ENCODE peak calls at places on chromosomes 7 and 10, in nine cellular contexts. One of them, this sample, is unnamed.

GRCh38 chr10:21071001-21071673 is 174.0 kb upstream of the NEBL start:
- DNase-seq in heart left ventricle: no peak
- DNase-seq in HepG2: no peak
- DNase-seq in gastrocnemius medialis: no peak
- DNase-seq in sigmoid colon: no peak
- DNase-seq in GM12892: no peak
- DNase-seq in IMR-90: no peak
- DNase-seq in stomach: no peak
- DNase-seq in A549: no peak
- DNase-seq in this sample: no peak

GRCh38 chr10:61271127-61271780 is 181.9 kb downstream of the TMEM26 start:
- DNase-seq in stomach: no peak
- DNase-seq in gastrocnemius medialis: no peak
- DNase-seq in IMR-90: peak; percentile 84
- DNase-seq in A549: peak; percentile 90
- DNase-seq in sigmoid colon: no peak
- DNase-seq in heart left ventricle: no peak
- DNase-seq in HepG2: peak; percentile 15
- DNase-seq in GM12892: no peak
- DNase-seq in this sample: no peak

GRCh38 chr7:1794888-1795542 is 124.9 kb downstream of the ELFN1 start:
- DNase-seq in IMR-90: no peak
- DNase-seq in sigmoid colon: no peak
- DNase-seq in gastrocnemius medialis: no peak
- DNase-seq in HepG2: peak; percentile 49
- DNase-seq in stomach: no peak
- DNase-seq in heart left ventricle: no peak
- DNase-seq in GM12892: no peak
- DNase-seq in A549: no peak
- DNase-seq in this sample: peak; percentile 33

GRCh38 chr10:118595598-118596425 is at the start of gene PRLHR:
- DNase-seq in HepG2: no peak
- DNase-seq in GM12892: no peak
- DNase-seq in gastrocnemius medialis: no peak
- DNase-seq in heart left ventricle: peak; percentile 29
- DNase-seq in sigmoid colon: no peak
- DNase-seq in stomach: no peak
- DNase-seq in A549: no peak
- DNase-seq in IMR-90: peak; percentile 10
- DNase-seq in this sample: peak; percentile 20

GRCh38 chr10:28250782-28251181 is 52.1 kb downstream of the MPP7 start:
- DNase-seq in gastrocnemius medialis: no peak
- DNase-seq in A549: peak; percentile 12
- DNase-seq in sigmoid colon: no peak
- DNase-seq in IMR-90: peak; percentile 51
- DNase-seq in GM12892: no peak
- DNase-seq in heart left ventricle: no peak
- DNase-seq in stomach: no peak
- DNase-seq in HepG2: peak; percentile 29
- DNase-seq in this sample: peak; percentile 7

GRCh38 chr7:64618785-64619456 is 47.0 kb upstream of the ZNF107 start:
- DNase-seq in A549: peak; percentile 62
- DNase-seq in heart left ventricle: no peak
- DNase-seq in sigmoid colon: no peak
- DNase-seq in GM12892: no peak
- DNase-seq in HepG2: peak; percentile 65
- DNase-seq in stomach: no peak
- DNase-seq in IMR-90: peak; percentile 60
- DNase-seq in gastrocnemius medialis: no peak
- DNase-seq in this sample: peak; percentile 70

GRCh38 chr7:101402081-101402779 is 39.6 kb downstream of the COL26A1 start:
- DNase-seq in gastrocnemius medialis: no peak
- DNase-seq in stomach: no peak
- DNase-seq in sigmoid colon: no peak
- DNase-seq in A549: peak; percentile 71
- DNase-seq in GM12892: no peak
- DNase-seq in IMR-90: peak; percentile 17
- DNase-seq in HepG2: no peak
- DNase-seq in heart left ventricle: no peak
- DNase-seq in this sample: no peak

GRCh38 chr10:28928484-28928883 is 251.2 kb downstream of the BAMBI start:
- DNase-seq in HepG2: peak; percentile 38
- DNase-seq in heart left ventricle: no peak
- DNase-seq in sigmoid colon: no peak
- DNase-seq in gastrocnemius medialis: no peak
- DNase-seq in stomach: no peak
- DNase-seq in GM12892: no peak
- DNase-seq in A549: peak; percentile 48
- DNase-seq in IMR-90: no peak
- DNase-seq in this sample: no peak

GRCh38 chr7:101465576-101466196 is 103.0 kb downstream of the COL26A1 start:
- DNase-seq in A549: no peak
- DNase-seq in stomach: no peak
- DNase-seq in IMR-90: no peak
- DNase-seq in HepG2: no peak
- DNase-seq in GM12892: no peak
- DNase-seq in heart left ventricle: no peak
- DNase-seq in gastrocnemius medialis: no peak
- DNase-seq in sigmoid colon: peak; percentile 37
- DNase-seq in this sample: no peak

GRCh38 chr10:32149257-32149955 is 93.2 kb upstream of the KIF5B start:
- DNase-seq in heart left ventricle: peak; percentile 68
- DNase-seq in A549: peak; percentile 66
- DNase-seq in HepG2: no peak
- DNase-seq in sigmoid colon: peak; percentile 84
- DNase-seq in gastrocnemius medialis: peak; percentile 53
- DNase-seq in GM12892: peak; percentile 59
- DNase-seq in stomach: peak; percentile 31
- DNase-seq in IMR-90: peak; percentile 87
- DNase-seq in this sample: no peak

GRCh38 chr7:69768986-69769595 is 170.8 kb downstream of the AUTS2 start:
- DNase-seq in gastrocnemius medialis: no peak
- DNase-seq in stomach: no peak
- DNase-seq in HepG2: no peak
- DNase-seq in sigmoid colon: no peak
- DNase-seq in GM12892: no peak
- DNase-seq in A549: no peak
- DNase-seq in heart left ventricle: no peak
- DNase-seq in IMR-90: no peak
- DNase-seq in this sample: no peak

DNA sequence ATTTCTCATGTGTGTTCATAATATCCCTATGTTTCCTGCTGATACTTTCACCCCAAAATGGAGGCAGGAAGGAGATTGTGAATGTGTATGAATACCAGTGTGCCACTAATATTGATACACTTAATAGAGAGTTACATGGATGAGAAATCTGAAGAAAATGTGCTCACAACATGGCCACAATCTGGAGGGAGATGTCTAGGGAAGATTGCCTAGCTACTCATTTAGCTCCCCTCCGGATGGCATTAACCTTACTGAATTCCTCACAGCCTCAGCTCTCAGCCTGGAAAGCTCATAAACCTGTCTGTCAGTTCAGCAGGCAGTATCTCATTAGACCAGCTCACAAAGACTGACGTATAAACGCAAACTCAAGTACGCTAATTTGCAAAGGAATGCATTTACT is 23.4 kb upstream of the DMTF1 start:
- DNase-seq in heart left ventricle: no peak
- DNase-seq in HepG2: no peak
- DNase-seq in sigmoid colon: no peak
- DNase-seq in IMR-90: no peak
- DNase-seq in GM12892: no peak
- DNase-seq in A549: no peak
- DNase-seq in gastrocnemius medialis: no peak
- DNase-seq in stomach: no peak
- DNase-seq in this sample: no peak
- TF ChIP-seq POLR2A in heart left ventricle: no peak
- TF ChIP-seq POLR2A in HepG2: no peak
- TF ChIP-seq POLR2A in sigmoid colon: no peak
- TF ChIP-seq POLR2A in IMR-90: no peak
- TF ChIP-seq POLR2A in GM12892: no peak
- TF ChIP-seq POLR2A in A549: no peak
- TF ChIP-seq POLR2A in gastrocnemius medialis: no peak
- TF ChIP-seq POLR2A in stomach: no peak
- TF ChIP-seq POLR2A in this sample: no peak

DNA sequence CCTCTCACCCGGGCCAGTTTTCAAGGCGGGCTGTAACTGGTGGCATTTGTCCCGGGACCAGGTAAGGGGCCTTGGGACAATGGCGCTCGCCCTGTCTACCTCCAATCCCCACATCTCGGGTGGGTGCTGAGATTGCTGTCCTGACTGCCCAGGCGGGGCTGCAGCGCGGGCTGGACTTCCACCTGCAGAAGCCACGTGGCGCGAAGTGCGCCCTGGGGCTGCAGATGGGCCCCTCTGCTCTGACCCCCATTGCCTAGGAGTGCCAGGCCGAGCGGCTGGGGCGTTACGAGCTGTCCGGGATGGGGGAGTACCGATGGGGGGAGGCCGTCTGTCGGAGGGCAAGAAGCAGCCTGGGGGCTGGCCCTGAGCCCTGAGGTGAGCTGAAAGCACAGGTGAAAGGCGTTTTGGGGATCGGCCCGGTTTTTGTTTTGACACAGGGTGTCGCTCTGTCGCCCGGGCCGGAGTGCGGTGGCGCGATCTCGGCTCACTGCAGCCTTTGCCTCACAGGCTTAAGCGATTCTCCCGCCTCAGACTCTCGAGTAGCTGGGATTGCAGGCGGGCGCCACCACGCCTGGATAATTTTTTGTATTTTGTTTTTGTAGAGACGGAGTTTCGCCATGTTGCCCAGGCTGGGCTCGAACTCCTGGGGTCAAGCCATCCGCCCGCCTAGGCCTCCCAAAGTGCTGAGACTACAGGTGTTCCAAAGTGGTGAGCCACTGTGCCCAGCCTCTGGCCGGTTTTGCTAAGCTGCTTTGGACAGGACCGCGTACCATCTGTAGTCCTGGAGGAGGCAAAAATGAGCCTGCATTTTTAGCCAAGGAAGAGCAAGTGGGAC is at the start of gene SFXN2:
- DNase-seq in IMR-90: no peak
- DNase-seq in A549: no peak
- DNase-seq in sigmoid colon: no peak
- DNase-seq in HepG2: no peak
- DNase-seq in heart left ventricle: no peak
- DNase-seq in gastrocnemius medialis: no peak
- DNase-seq in stomach: peak; percentile 49
- DNase-seq in GM12892: peak; percentile 38
- DNase-seq in this sample: peak; percentile 70
- TF ChIP-seq POLR2A in IMR-90: no peak
- TF ChIP-seq POLR2A in A549: peak; percentile 58
- TF ChIP-seq POLR2A in sigmoid colon: no peak
- TF ChIP-seq POLR2A in HepG2: peak; percentile 96
- TF ChIP-seq POLR2A in heart left ventricle: no peak
- TF ChIP-seq POLR2A in gastrocnemius medialis: no peak
- TF ChIP-seq POLR2A in stomach: no peak
- TF ChIP-seq POLR2A in GM12892: peak; percentile 85
- TF ChIP-seq POLR2A in this sample: peak; percentile 74

GRCh38 chr10:14540611-14541010 is 209.9 kb upstream of the FRMD4A start:
- DNase-seq in IMR-90: no peak
- DNase-seq in stomach: no peak
- DNase-seq in gastrocnemius medialis: no peak
- DNase-seq in A549: no peak
- DNase-seq in HepG2: no peak
- DNase-seq in sigmoid colon: no peak
- DNase-seq in heart left ventricle: no peak
- DNase-seq in GM12892: no peak
- DNase-seq in this sample: no peak
- TF ChIP-seq POLR2A in IMR-90: no peak
- TF ChIP-seq POLR2A in stomach: no peak
- TF ChIP-seq POLR2A in gastrocnemius medialis: no peak
- TF ChIP-seq POLR2A in A549: no peak
- TF ChIP-seq POLR2A in HepG2: no peak
- TF ChIP-seq POLR2A in sigmoid colon: no peak
- TF ChIP-seq POLR2A in heart left ventricle: no peak
- TF ChIP-seq POLR2A in GM12892: no peak
- TF ChIP-seq POLR2A in this sample: no peak

GRCh38 chr7:514651-515598 is 4.7 kb downstream of the PDGFA start:
- DNase-seq in A549: no peak
- DNase-seq in IMR-90: no peak
- DNase-seq in GM12892: no peak
- DNase-seq in HepG2: no peak
- DNase-seq in gastrocnemius medialis: peak; percentile 33
- DNase-seq in heart left ventricle: peak; percentile 51
- DNase-seq in stomach: peak; percentile 77
- DNase-seq in sigmoid colon: no peak
- DNase-seq in this sample: no peak

GRCh38 chr7:516216-516605 is 3.4 kb downstream of the PDGFA start:
- DNase-seq in HepG2: no peak
- DNase-seq in stomach: no peak
- DNase-seq in sigmoid colon: no peak
- DNase-seq in heart left ventricle: no peak
- DNase-seq in A549: no peak
- DNase-seq in IMR-90: no peak
- DNase-seq in GM12892: no peak
- DNase-seq in gastrocnemius medialis: no peak
- DNase-seq in this sample: no peak

GRCh38 chr7:517848-518629 is 1.6 kb downstream of the PDGFA start:
- DNase-seq in sigmoid colon: peak; percentile 90
- DNase-seq in IMR-90: peak; percentile 58
- DNase-seq in HepG2: no peak
- DNase-seq in A549: peak; percentile 70
- DNase-seq in stomach: peak; percentile 72
- DNase-seq in heart left ventricle: peak; percentile 72
- DNase-seq in gastrocnemius medialis: peak; percentile 76
- DNase-seq in GM12892: no peak
- DNase-seq in this sample: no peak

GRCh38 chr7:515628-516027 is 4.0 kb downstream of the PDGFA start:
- DNase-seq in GM12892: no peak
- DNase-seq in HepG2: no peak
- DNase-seq in IMR-90: no peak
- DNase-seq in sigmoid colon: no peak
- DNase-seq in gastrocnemius medialis: no peak
- DNase-seq in A549: no peak
- DNase-seq in stomach: no peak
- DNase-seq in heart left ventricle: no peak
- DNase-seq in this sample: no peak

DNA sequence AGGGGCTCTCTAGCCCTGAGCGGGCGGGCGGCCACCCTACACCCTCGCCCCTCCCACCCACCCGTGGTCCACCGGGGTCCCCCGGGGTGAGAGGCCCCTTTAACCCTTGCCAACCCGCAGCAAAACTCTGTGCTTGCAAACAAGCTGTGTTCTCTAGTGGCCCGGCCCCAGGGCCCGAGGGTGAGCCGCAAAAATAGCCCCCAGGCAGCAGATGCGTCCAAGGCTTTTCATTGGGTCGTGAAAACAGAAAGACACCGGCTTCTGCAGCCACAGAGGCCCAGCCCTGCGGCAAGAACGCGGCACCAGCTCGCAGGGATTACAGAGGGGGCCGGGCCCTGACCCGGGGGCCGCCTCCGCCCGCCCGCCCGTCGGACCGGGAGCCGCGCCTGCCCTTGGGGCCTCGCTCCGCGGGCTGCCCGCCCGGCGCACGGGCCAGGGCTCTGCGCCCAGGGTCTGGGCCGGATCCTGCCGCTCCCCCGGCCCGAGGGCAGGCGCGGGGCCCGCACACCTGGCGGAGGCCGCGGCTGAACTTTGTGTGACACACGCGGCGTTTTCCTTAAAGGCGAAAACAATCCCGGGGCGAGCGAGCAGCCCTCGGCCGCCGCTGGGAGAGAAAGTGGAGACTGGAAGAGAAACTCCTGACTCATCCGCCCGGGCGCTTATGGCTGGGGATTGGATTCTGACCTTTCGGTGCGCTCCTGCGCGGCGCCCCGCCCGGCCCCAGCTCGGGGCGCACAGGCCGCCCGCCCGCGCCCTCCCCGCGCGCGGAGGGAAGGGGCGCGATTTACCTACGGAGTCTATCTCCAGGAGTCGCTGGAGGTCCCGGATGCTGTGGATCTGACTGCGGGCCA is 2.8 kb downstream of the PDGFA start:
- DNase-seq in sigmoid colon: no peak
- DNase-seq in IMR-90: peak; percentile 80
- DNase-seq in heart left ventricle: peak; percentile 40
- DNase-seq in gastrocnemius medialis: peak; percentile 77
- DNase-seq in HepG2: peak; percentile 43
- DNase-seq in GM12892: no peak
- DNase-seq in stomach: peak; percentile 72
- DNase-seq in A549: peak; percentile 64
- DNase-seq in this sample: no peak
- TF ChIP-seq POLR2A in sigmoid colon: no peak
- TF ChIP-seq POLR2A in IMR-90: no peak
- TF ChIP-seq POLR2A in heart left ventricle: no peak
- TF ChIP-seq POLR2A in gastrocnemius medialis: peak; percentile 64
- TF ChIP-seq POLR2A in HepG2: no peak
- TF ChIP-seq POLR2A in GM12892: no peak
- TF ChIP-seq POLR2A in stomach: no peak
- TF ChIP-seq POLR2A in A549: no peak
- TF ChIP-seq POLR2A in this sample: no peak